ENCODE peak calls at places on chromosomes 16 and 17, in five cellular contexts. E is CD8-positive, alpha-beta T cell; S is osteoblast; G is MCF 10A; P is adrenal gland. D is an unnamed sample.

GRCh38 chr16:76222087-76222486 is 55.1 kb upstream of the CNTNAP4 start:
- DNase-seq in E (no peak), S (no peak), G (no peak), P (no peak), D (no peak)

GRCh38 chr17:35865412-35866355 is 3.0 kb downstream of the HEATR9 start:
- DNase-seq in E (no peak), S (peak), G (peak), P (no peak), D (no peak)

GRCh38 chr17:76550712-76551615 is 11.1 kb downstream of the PRCD start:
- DNase-seq in E (no peak), S (peak), G (peak), P (no peak), D (no peak)

GRCh38 chr17:74337834-74338500 is 11.9 kb downstream of the KIF19 start:
- DNase-seq in E (no peak), S (no peak), G (no peak), P (no peak), D (no peak)

GRCh38 chr16:23508589-23509440 is 1.5 kb downstream of the GGA2 start:
- DNase-seq in E (no peak), S (peak), G (no peak), P (no peak), D (no peak)

GRCh38 chr17:48724241-48725004 is 1.4 kb downstream of the PRAC2 start:
- DNase-seq in E (peak), S (peak), G (peak), P (peak), D (peak)

GRCh38 chr16:78007121-78007520 is 15.2 kb upstream of the CLEC3A start:
- DNase-seq in E (no peak), S (no peak), G (no peak), P (no peak), D (no peak)

GRCh38 chr16:70777973-70778406 is 23.0 kb downstream of the VAC14 start:
- DNase-seq in E (no peak), S (peak), G (peak), P (no peak), D (no peak)

GRCh38 chr16:82033006-82033405 is 2.0 kb upstream of the HSD17B2 start:
- DNase-seq in E (no peak), S (no peak), G (peak), P (no peak), D (no peak)

GRCh38 chr16:54059319-54059718 is 227.3 kb downstream of the IRX3 start:
- DNase-seq in E (no peak), S (no peak), G (no peak), P (no peak), D (no peak)

GRCh38 chr16:4239020-4239419 is 2.9 kb downstream of the SRL start:
- DNase-seq in E (no peak), S (no peak), G (no peak), P (no peak), D (no peak)

GRCh38 chr17:78369791-78370381 is 8.6 kb upstream of the PGS1 start:
- DNase-seq in E (no peak), S (peak), G (no peak), P (no peak), D (no peak)

GRCh38 chr16:78930561-78930960 is 670.0 kb downstream of the MAF start:
- DNase-seq in E (no peak), S (no peak), G (no peak), P (no peak), D (no peak)

GRCh38 chr17:83144421-83145357 is 65.3 kb downstream of the METRNL start:
- DNase-seq in E (no peak), S (peak), G (no peak), P (peak), D (no peak)

GRCh38 chr16:82344157-82344556 is 174.1 kb upstream of the MPHOSPH6 start:
- DNase-seq in E (no peak), S (no peak), G (peak), P (no peak), D (no peak)

GRCh38 chr17:2138768-2139167 is 83.9 kb downstream of the HIC1 start:
- DNase-seq in E (no peak), S (no peak), G (peak), P (peak), D (no peak)

GRCh38 chr17:70017112-70017511 is 57.9 kb upstream of the KCNJ16 start:
- DNase-seq in E (no peak), S (no peak), G (no peak), P (no peak), D (no peak)

GRCh38 chr16:84897911-84898377 is 78.2 kb downstream of the CRISPLD2 start:
- DNase-seq in E (no peak), S (no peak), G (no peak), P (no peak), D (no peak)

GRCh38 chr16:17657037-17657436 is 186.3 kb upstream of the XYLT1 start:
- DNase-seq in E (no peak), S (no peak), G (no peak), P (no peak), D (no peak)

GRCh38 chr16:3017806-3018506 is at the start of gene CLDN6:
- DNase-seq in E (peak), S (no peak), G (no peak), P (no peak), D (peak)

GRCh38 chr17:9402590-9403199 is 172.9 kb downstream of the STX8 start:
- DNase-seq in E (no peak), S (peak), G (peak), P (peak), D (no peak)

GRCh38 chr16:66832661-66833305 is 2.0 kb upstream of the NAE1 start:
- DNase-seq in E (no peak), S (no peak), G (peak), P (no peak), D (no peak)

GRCh38 chr16:30748634-30749445 is 615 bp downstream of the PHKG2 start:
- DNase-seq in E (no peak), S (peak), G (peak), P (peak), D (no peak)

GRCh38 chr16:30122621-30123160 is 329 bp downstream of the MAPK3 start:
- DNase-seq in E (peak), S (no peak), G (no peak), P (no peak), D (no peak)

GRCh38 chr16:11604783-11605563 is 18.3 kb upstream of the LITAF start:
- DNase-seq in E (no peak), S (no peak), G (no peak), P (peak), D (no peak)

GRCh38 chr16:68713430-68713829 is 23.7 kb upstream of the CDH1 start:
- DNase-seq in E (no peak), S (no peak), G (no peak), P (no peak), D (no peak)

GRCh38 chr16:15961557-15962205 is 12.3 kb downstream of the ABCC1 start:
- DNase-seq in E (no peak), S (no peak), G (no peak), P (no peak), D (no peak)

GRCh38 chr17:76789235-76789788 is 51.4 kb downstream of the MFSD11 start:
- DNase-seq in E (no peak), S (no peak), G (no peak), P (no peak), D (no peak)

GRCh38 chr17:58956997-58957724 is 149.5 kb downstream of the TRIM37 start:
- DNase-seq in E (no peak), S (peak), G (peak), P (no peak), D (no peak)

GRCh38 chr16:14088155-14088753 is 17.1 kb downstream of the MRTFB start:
- DNase-seq in E (no peak), S (no peak), G (peak), P (no peak), D (no peak)

GRCh38 chr16:90009172-90009899 is 9.9 kb downstream of the DBNDD1 start:
- DNase-seq in E (no peak), S (peak), G (no peak), P (no peak), D (no peak)

GRCh38 chr17:40472733-40473452 is 28.5 kb downstream of the TNS4 start:
- DNase-seq in E (no peak), S (peak), G (peak), P (no peak), D (no peak)

GRCh38 chr17:41439375-41439774 is 1.4 kb downstream of the KRT38 start:
- DNase-seq in E (no peak), S (no peak), G (peak), P (no peak), D (no peak)

GRCh38 chr17:37697331-37697730 is 47.5 kb downstream of the HNF1B start:
- DNase-seq in E (no peak), S (no peak), G (no peak), P (no peak), D (no peak)

GRCh38 chr17:7394452-7395191 is at the start of gene PLSCR3:
- DNase-seq in E (peak), S (peak), G (peak), P (peak), D (peak)

GRCh38 chr16:84652565-84652964 is 4.3 kb downstream of the KLHL36 start:
- DNase-seq in E (peak), S (no peak), G (no peak), P (no peak), D (no peak)

GRCh38 chr17:63697341-63698286 is 2.3 kb downstream of the LIMD2 start:
- DNase-seq in E (peak), S (peak), G (peak), P (peak), D (no peak)

GRCh38 chr16:89360760-89361435 is 129.5 kb downstream of the ANKRD11 start:
- DNase-seq in E (peak), S (peak), G (no peak), P (no peak), D (no peak)

GRCh38 chr16:1071561-1072225 is 854 bp upstream of the SSTR5 start:
- DNase-seq in E (no peak), S (no peak), G (no peak), P (no peak), D (no peak)
- TF ChIP-seq CTCF in E (no peak), S (no peak), G (no peak), P (no peak), D (no peak)

GRCh38 chr17:50181601-50182345 is 16.0 kb downstream of the SGCA start:
- DNase-seq in E (peak), S (no peak), G (no peak), P (no peak), D (no peak)
- TF ChIP-seq CTCF in E (no peak), S (no peak), G (no peak), P (no peak), D (no peak)

DNA sequence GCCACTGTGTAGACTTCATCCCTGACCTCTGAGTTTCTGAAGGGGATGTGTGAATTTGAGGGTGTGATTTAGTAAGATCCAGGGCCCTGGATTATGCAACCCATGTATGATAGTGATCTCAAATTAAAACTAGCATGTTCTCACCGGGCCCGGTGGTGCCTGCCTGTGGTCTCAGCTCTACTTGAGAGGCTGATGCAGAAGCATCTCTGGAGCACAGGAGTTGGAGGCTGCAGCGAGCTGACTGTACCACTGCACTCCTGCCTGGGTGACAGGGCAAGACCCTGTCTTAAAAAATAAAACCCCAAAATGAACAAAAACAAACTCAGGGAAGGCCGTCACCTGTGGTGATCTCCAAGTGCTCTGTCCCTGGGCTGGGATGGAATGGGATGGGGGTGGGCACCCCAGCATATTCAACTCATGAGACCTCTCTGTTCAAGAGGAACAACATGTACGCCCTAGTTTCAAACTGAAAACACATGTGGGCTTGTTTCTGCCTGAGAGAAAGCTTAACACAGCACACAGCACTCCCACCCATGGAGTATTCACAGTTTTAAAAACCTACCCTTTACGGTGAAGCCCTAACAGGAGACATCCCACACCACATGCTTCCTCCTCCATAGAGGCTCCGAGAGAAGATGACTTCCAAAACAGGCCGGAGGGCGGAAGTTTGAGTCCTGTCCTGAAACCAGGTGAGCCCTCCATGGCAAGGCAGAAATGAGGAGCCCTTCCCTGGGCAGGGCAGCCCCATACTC is 30.1 kb downstream of the GNPTG start:
- DNase-seq in E (no peak), S (no peak), G (no peak), P (no peak), D (no peak)
- TF ChIP-seq CTCF in E (no peak), S (no peak), G (no peak), P (no peak), D (no peak)

GRCh38 chr16:74726736-74727135 is 26.1 kb upstream of the MLKL start:
- DNase-seq in E (no peak), S (no peak), G (peak), P (no peak), D (no peak)
- TF ChIP-seq CTCF in E (no peak), S (peak), G (peak), P (peak), D (peak)

DNA sequence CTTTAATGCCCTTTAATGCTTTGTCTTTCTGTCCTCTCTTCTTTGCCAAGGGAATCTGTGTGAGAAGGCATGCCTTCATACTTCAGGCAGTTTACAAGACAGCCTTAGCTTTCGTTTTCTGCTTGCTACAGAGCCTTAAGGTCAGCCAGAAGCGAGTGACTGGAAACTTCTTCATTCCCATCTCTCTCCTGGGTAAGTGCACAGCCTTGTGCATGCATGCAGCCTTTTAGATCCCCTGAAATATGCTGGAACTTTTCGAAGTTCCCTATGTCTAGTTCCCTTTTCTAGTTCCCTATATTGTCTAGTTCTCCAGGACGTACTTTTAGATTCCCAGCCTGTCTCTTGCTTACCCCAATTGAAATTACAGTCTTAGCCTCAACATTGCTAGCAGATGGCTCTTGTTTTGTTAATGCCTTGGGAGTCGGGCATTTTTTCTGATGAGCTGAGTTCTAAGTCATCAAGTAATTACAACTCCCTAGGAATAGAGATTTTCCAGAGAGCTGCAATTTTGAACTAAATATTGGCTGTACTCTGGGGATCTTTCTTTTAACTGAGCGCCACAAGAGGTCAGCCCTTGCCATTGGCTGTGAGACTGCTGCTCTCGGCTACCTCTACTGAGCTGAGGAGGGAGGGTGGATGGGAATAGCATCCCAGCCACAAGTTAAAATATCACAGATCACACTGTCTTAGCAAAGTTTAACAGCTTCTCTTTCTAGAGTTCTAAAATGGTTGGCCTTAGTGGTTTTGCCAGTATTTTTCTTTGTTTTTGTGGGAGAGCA is 22.7 kb upstream of the PPM1D start:
- DNase-seq in E (no peak), S (peak), G (peak), P (peak), D (no peak)
- TF ChIP-seq CTCF in E (no peak), S (peak), G (no peak), P (no peak), D (no peak)